ENCODE peak calls at places on chromosomes 1 and 21, in seven cellular contexts. Z is activated CD8-positive, alpha-beta memory T cell treated with anti-CD3 and anti-CD28 coated beads for 48 hours; E is amygdala; G is glomerular endothelial cell; K is brain microvascular endothelial cell; M is osteocyte; H is HEK293T. X is an unnamed sample.

GRCh38 chr1:53293123-53293522 is 34.7 kb downstream of the LRP8 start:
- DNase-seq in Z (no peak), E (no peak), G (no peak), K (no peak), M (no peak), H (no peak), X (peak; percentile 38)

GRCh38 chr1:35449334-35450008 is 107.7 kb downstream of the KIAA0319L start:
- DNase-seq in Z (no peak), E (no peak), G (no peak), K (peak; percentile 95), M (no peak), H (no peak), X (no peak)

GRCh38 chr21:41726970-41727783 is 39.7 kb downstream of the RIPK4 start:
- DNase-seq in Z (no peak), E (no peak), G (no peak), K (peak; percentile 61), M (no peak), H (no peak), X (no peak)

GRCh38 chr1:41319803-41320711 is 41.2 kb upstream of the FOXO6 start:
- DNase-seq in Z (no peak), E (no peak), G (no peak), K (no peak), M (peak; percentile 78), H (no peak), X (no peak)

GRCh38 chr1:59481915-59482505 is 185.1 kb downstream of the FGGY start:
- DNase-seq in Z (no peak), E (no peak), G (no peak), K (no peak), M (no peak), H (no peak), X (no peak)

GRCh38 chr1:43766086-43766784 is 58.9 kb downstream of the ST3GAL3 start:
- DNase-seq in Z (no peak), E (no peak), G (no peak), K (no peak), M (no peak), H (no peak), X (no peak)

GRCh38 chr1:235024045-235024439 is 104.6 kb downstream of the TOMM20 start:
- DNase-seq in Z (no peak), E (no peak), G (no peak), K (peak; percentile 46), M (no peak), H (no peak), X (no peak)

GRCh38 chr21:34126691-34127090 is 53.3 kb downstream of the MRPS6 start:
- DNase-seq in Z (no peak), E (no peak), G (no peak), K (no peak), M (no peak), H (no peak), X (no peak)

GRCh38 chr1:153506831-153507413 is 28.9 kb downstream of the S100A6 start:
- DNase-seq in Z (no peak), E (no peak), G (no peak), K (peak; percentile 77), M (no peak), H (no peak), X (no peak)

GRCh38 chr1:218735436-218735835 is 390.3 kb downstream of the TGFB2 start:
- DNase-seq in Z (no peak), E (no peak), G (no peak), K (peak; percentile 89), M (no peak), H (no peak), X (no peak)